ENCODE peak calls at places on chromosomes 7 and 10, in five cellular contexts. S, E, C, Q and X are unnamed samples.

GRCh38 chr10:44177610-44178009 is 207.3 kb downstream of the CXCL12 start:
- DNase-seq in S (no peak), E (no peak), C (no peak), Q (no peak), X (no peak)

GRCh38 chr10:94358480-94358879 is 4.3 kb downstream of the NOC3L start:
- DNase-seq in S (peak; percentile 96), E (peak; percentile 43), C (peak; percentile 51), Q (no peak), X (peak; percentile 9)

GRCh38 chr7:97021443-97022261 is 3.0 kb downstream of the DLX5 start:
- DNase-seq in S (no peak), E (no peak), C (no peak), Q (no peak), X (no peak)

GRCh38 chr10:9294865-9295264 is 1240.4 kb downstream of the GATA3 start:
- DNase-seq in S (no peak), E (no peak), C (no peak), Q (no peak), X (no peak)

GRCh38 chr7:14752301-14752700 is 150.2 kb downstream of the DGKB start:
- DNase-seq in S (no peak), E (no peak), C (no peak), Q (no peak), X (no peak)

GRCh38 chr10:63711866-63712716 is 190.9 kb downstream of the REEP3 start:
- DNase-seq in S (peak; percentile 97), E (peak; percentile 99), C (no peak), Q (peak; percentile 63), X (peak; percentile 33)

GRCh38 chr10:58326967-58327381 is 7.8 kb upstream of the UBE2D1 start:
- DNase-seq in S (peak; percentile 42), E (no peak), C (no peak), Q (no peak), X (no peak)

GRCh38 chr10:114507449-114507848 is 103.1 kb upstream of the AFAP1L2 start:
- DNase-seq in S (no peak), E (no peak), C (no peak), Q (no peak), X (no peak)

GRCh38 chr10:133422223-133422820 is 2.1 kb downstream of the SPRN start:
- DNase-seq in S (no peak), E (no peak), C (no peak), Q (no peak), X (no peak)

GRCh38 chr10:131311661-131312260 is at the start of gene TCERG1L:
- DNase-seq in S (no peak), E (no peak), C (no peak), Q (no peak), X (no peak)

GRCh38 chr7:50304911-50305621 is 550 bp downstream of the IKZF1 start:
- DNase-seq in S (no peak), E (no peak), C (no peak), Q (no peak), X (no peak)
- TF ChIP-seq POLR2A in S (no peak), E (no peak), C (no peak), Q (no peak), X (no peak)

GRCh38 chr10:17847586-17848296 is 38.6 kb downstream of the MRC1 start:
- DNase-seq in S (peak; percentile 34), E (no peak), C (no peak), Q (no peak), X (no peak)

GRCh38 chr10:17850526-17850925 is 41.4 kb downstream of the MRC1 start:
- DNase-seq in S (no peak), E (no peak), C (no peak), Q (no peak), X (no peak)

GRCh38 chr10:17854044-17854652 is 45.0 kb downstream of the MRC1 start:
- DNase-seq in S (no peak), E (no peak), C (no peak), Q (no peak), X (no peak)

GRCh38 chr10:17848646-17849045 is 39.5 kb downstream of the MRC1 start:
- DNase-seq in S (no peak), E (no peak), C (no peak), Q (no peak), X (no peak)

GRCh38 chr10:17851611-17852010 is 42.5 kb downstream of the MRC1 start:
- DNase-seq in S (no peak), E (no peak), C (no peak), Q (no peak), X (no peak)
- TF ChIP-seq RAD21 in S (no peak), E (no peak), C (no peak), Q (no peak), X (no peak)

DNA sequence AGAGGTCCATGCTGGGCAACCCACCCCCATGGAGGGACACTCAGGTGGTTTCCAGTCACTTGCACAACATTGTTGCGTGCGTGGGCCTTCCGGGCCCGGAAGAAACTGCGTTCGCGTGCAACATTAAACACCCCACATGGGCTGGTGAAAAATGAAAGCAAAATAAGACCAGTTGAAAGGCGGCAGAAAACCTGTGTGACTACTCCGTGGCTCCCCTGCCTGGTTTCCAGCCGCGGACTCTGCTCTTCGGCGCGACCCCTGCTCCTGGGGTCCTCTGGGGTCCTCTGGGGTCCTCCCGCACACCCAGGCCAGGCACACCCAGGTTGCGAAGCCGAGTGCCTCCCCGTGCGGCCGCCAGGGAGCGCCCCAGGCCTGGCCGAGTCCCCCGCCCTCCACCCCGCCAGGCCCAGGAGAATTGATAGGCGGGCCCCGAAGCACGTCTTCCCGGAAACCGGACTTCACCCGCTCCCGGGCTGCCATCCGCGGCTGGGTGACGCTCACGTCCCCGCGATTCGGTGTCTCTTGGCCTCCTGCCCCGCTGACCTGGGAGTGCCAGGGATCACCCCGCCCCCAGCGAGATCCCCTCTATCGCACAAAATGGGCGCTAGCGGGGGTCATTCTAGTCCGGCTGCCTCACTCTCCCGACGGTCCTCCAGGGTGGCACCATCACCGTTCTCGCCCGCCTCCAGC is 1.9 kb upstream of the SH2D4B start:
- DNase-seq in S (no peak), E (peak; percentile 48), C (peak; percentile 29), Q (peak; percentile 89), X (no peak)
- TF ChIP-seq POLR2A in S (no peak), E (peak; percentile 38), C (no peak), Q (peak; percentile 81), X (no peak)

GRCh38 chr10:1406976-1407945 is 330.1 kb downstream of the ADARB2 start:
- DNase-seq in S (no peak), E (no peak), C (no peak), Q (no peak), X (no peak)

GRCh38 chr10:1404953-1405260 is 332.4 kb downstream of the ADARB2 start:
- DNase-seq in S (no peak), E (no peak), C (no peak), Q (no peak), X (no peak)

GRCh38 chr10:1408656-1409358 is 328.5 kb downstream of the ADARB2 start:
- DNase-seq in S (no peak), E (no peak), C (no peak), Q (no peak), X (no peak)

GRCh38 chr10:1404236-1404952 is 332.9 kb downstream of the ADARB2 start:
- DNase-seq in S (no peak), E (no peak), C (no peak), Q (no peak), X (no peak)

GRCh38 chr10:1406172-1406975 is 331.0 kb downstream of the ADARB2 start:
- DNase-seq in S (no peak), E (no peak), C (no peak), Q (no peak), X (no peak)
- TF ChIP-seq RAD21 in S (no peak), E (no peak), C (no peak), Q (no peak), X (no peak)

GRCh38 chr7:79453558-79454324 is at the start of gene MAGI2:
- DNase-seq in S (peak; percentile 84), E (no peak), C (no peak), Q (no peak), X (peak; percentile 41)
- TF ChIP-seq POLR2A in S (peak; percentile 17), E (no peak), C (no peak), Q (peak; percentile 11), X (peak; percentile 64)

GRCh38 chr7:108024538-108024937 is 21.6 kb upstream of the LAMB1 start:
- DNase-seq in S (no peak), E (no peak), C (no peak), Q (no peak), X (no peak)
- TF ChIP-seq RAD21 in S (no peak), E (no peak), C (no peak), Q (no peak), X (no peak)

DNA sequence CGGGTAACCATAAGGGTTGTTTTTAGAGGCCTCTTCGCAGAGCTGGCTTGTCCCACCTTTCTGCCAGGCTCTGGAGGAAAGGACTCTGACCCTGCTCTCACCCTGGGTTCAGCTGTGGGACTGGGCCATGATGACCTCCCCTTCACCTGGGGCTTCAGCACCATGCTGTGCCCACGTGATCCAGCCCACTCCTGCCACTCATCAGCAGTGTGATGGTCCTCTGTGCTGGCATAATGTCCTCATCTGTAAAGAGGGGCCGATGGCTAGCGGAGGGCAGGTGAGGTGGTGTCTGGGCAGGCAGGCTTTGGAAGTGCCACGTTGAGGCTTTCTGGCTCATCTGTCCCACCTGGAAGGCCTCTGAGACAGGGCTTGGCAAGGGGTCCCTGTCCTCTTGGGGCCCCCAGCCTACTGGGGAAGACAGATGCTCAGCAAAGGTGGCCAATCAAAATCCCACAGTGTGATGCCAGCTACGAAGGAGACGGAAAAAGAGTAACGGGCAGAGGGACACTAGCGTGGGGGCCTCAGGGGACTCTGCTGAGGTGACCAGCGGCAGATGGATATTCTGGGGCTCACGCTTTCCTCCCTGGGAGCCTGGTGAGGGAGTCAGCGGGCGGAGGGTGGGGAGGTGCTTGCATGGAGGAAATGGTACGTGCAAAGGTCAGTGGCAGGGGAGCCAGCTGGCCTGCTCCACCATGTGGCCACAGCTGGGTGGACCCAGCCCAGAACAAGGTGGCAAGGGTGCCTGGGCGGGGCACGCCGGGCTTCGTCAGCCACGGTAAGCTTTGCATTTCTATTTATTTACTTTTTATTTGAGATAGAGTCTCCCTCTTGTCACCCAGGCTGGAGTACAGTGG is 5.4 kb downstream of the LRWD1 start:
- DNase-seq in S (no peak), E (no peak), C (no peak), Q (no peak), X (no peak)
- TF ChIP-seq POLR2A in S (no peak), E (no peak), C (no peak), Q (no peak), X (no peak)

GRCh38 chr7:11236680-11237079 is 263.0 kb downstream of the PHF14 start:
- DNase-seq in S (no peak), E (no peak), C (no peak), Q (no peak), X (no peak)
- TF ChIP-seq RAD21 in S (no peak), E (no peak), C (no peak), Q (no peak), X (no peak)

DNA sequence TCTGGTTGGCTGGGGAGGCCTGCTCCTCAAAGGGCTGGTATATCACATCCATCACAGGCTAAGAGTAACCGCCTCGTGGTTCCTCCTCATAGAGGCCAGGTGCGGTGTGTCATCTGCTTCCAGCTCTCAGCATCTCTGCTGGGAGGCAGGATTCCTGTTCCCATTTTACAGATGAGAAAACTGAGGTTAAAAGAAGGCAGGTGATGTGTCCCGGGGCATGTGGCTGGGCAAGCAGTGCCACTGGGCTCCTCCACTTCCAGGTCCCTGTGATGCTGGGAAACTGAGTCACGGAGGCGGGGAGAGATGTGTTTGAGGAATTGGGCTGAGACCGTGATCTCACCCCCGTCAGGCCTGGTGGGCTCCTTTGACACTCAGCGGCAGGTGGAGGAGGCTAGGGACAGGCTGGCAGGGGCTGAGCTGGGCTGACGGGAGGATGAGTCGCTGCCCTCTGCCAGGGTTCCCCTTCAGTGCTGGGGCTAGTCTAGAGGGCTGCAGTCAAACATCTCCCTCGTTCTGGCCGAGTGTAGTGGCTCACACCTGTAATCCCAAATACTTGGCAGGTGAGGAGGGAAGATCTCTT is 9.4 kb downstream of the ARPC1B start:
- DNase-seq in S (no peak), E (no peak), C (no peak), Q (no peak), X (no peak)
- TF ChIP-seq POLR2A in S (no peak), E (no peak), C (no peak), Q (no peak), X (peak; percentile 13)